ENCODE peak calls at places on chromosomes 7 and 10, in five cellular contexts. J is brain microvascular endothelial cell; D is activated naive CD4-positive, alpha-beta T cell treated with anti-CD3 and anti-CD28 coated beads, Interleukin-2, amount 50 U/mL, for 16 hours; S is hippocampal formation; P is NCI-H460. Y is an unnamed sample.

GRCh38 chr7:30702200-30702599 is 19.9 kb upstream of the CRHR2 start:
- DNase-seq in P (no peak), J (no peak), S (no peak), D (no peak), Y (no peak)

GRCh38 chr10:128400564-128400963 is 274.3 kb upstream of the MKI67 start:
- DNase-seq in S (no peak), P (no peak), J (no peak), D (no peak), Y (no peak)

GRCh38 chr10:124875596-124875995 is 66.3 kb upstream of the ZRANB1 start:
- DNase-seq in S (no peak), J (peak; percentile 27), P (no peak), D (no peak), Y (no peak)

GRCh38 chr10:129772472-129773358 is 191.4 kb downstream of the EBF3 start:
- DNase-seq in P (no peak), D (no peak), J (no peak), S (no peak), Y (no peak)

GRCh38 chr10:46558411-46559185 is 2.1 kb upstream of the GPRIN2 start:
- DNase-seq in J (no peak), P (no peak), S (no peak), D (peak; percentile 9), Y (peak; percentile 47)

GRCh38 chr7:44967571-44968446 is 11.0 kb downstream of the MYO1G start:
- DNase-seq in J (no peak), D (no peak), S (no peak), P (no peak), Y (no peak)

GRCh38 chr7:141754939-141755338 is 9.0 kb upstream of the TAS2R3 start:
- DNase-seq in D (no peak), J (no peak), S (no peak), P (peak; percentile 30), Y (no peak)

GRCh38 chr7:20141666-20142065 is 75.5 kb downstream of the MACC1 start:
- DNase-seq in S (no peak), P (peak; percentile 85), J (peak; percentile 14), D (no peak), Y (no peak)

GRCh38 chr7:135792334-135792733 is 43.7 kb upstream of the FAM180A start:
- DNase-seq in P (no peak), D (no peak), S (no peak), J (no peak), Y (no peak)

GRCh38 chr7:1663243-1663642 is 6.8 kb upstream of the ELFN1 start:
- DNase-seq in J (no peak), D (no peak), S (no peak), P (no peak), Y (no peak)

GRCh38 chr7:148772297-148773089 is 73.8 kb downstream of the CUL1 start:
- DNase-seq in D (peak; percentile 45), S (no peak), J (peak; percentile 94), P (no peak), Y (no peak)

GRCh38 chr10:75209325-75210192 is 1.0 kb upstream of the VDAC2 start:
- DNase-seq in J (peak; percentile 66), D (peak; percentile 81), S (peak; percentile 55), P (peak; percentile 61), Y (no peak)

GRCh38 chr10:3495281-3495680 is 289.7 kb downstream of the KLF6 start:
- DNase-seq in D (no peak), P (no peak), J (no peak), S (no peak), Y (no peak)

GRCh38 chr7:21941570-21942224 is 4.0 kb downstream of the CDCA7L start:
- DNase-seq in P (no peak), S (no peak), J (no peak), D (no peak), Y (no peak)

GRCh38 chr10:97046426-97047072 is 139.2 kb downstream of the SLIT1 start:
- DNase-seq in J (no peak), D (no peak), S (no peak), P (no peak), Y (no peak)

GRCh38 chr7:87110778-87111177 is 41.5 kb upstream of the DMTF1 start:
- DNase-seq in S (no peak), P (peak; percentile 7), D (no peak), J (peak; percentile 75), Y (no peak)

GRCh38 chr10:71286521-71287294 is 32.4 kb upstream of the SLC29A3 start:
- DNase-seq in J (no peak), S (no peak), D (no peak), P (no peak), Y (no peak)

GRCh38 chr7:43838201-43838659 is 31.1 kb downstream of the MRPS24 start:
- DNase-seq in J (no peak), P (no peak), S (no peak), D (no peak), Y (no peak)

GRCh38 chr10:32995751-32996150 is 37.7 kb upstream of the ITGB1 start:
- DNase-seq in J (no peak), S (no peak), D (no peak), P (no peak), Y (no peak)

GRCh38 chr7:155202106-155202871 is 95.4 kb upstream of the INSIG1 start:
- DNase-seq in S (no peak), J (no peak), P (no peak), D (no peak), Y (no peak)

GRCh38 chr7:50068850-50069551 is 24.0 kb downstream of the ZPBP start:
- DNase-seq in D (peak; percentile 23), P (no peak), J (peak; percentile 42), S (peak; percentile 22), Y (no peak)

GRCh38 chr7:19491371-19491770 is 217.5 kb downstream of the POLR1F start:
- DNase-seq in D (no peak), S (no peak), P (no peak), J (no peak), Y (no peak)

GRCh38 chr7:42574693-42575084 is 337.2 kb downstream of the C7orf25 start:
- DNase-seq in P (no peak), S (no peak), D (no peak), J (no peak), Y (no peak)

GRCh38 chr10:35639021-35639521 is 3.0 kb downstream of the FZD8 start:
- DNase-seq in J (no peak), S (no peak), D (no peak), P (no peak), Y (no peak)

GRCh38 chr10:132957981-132958885 is 15.9 kb upstream of the CFAP46 start:
- DNase-seq in S (no peak), P (no peak), J (no peak), D (no peak), Y (no peak)

GRCh38 chr7:34823650-34824258 is 165.7 kb downstream of the NPSR1 start:
- DNase-seq in D (peak; percentile 51), S (peak; percentile 37), P (peak; percentile 61), J (peak; percentile 52), Y (peak; percentile 39)

GRCh38 chr7:50069613-50070012 is 23.4 kb downstream of the ZPBP start:
- DNase-seq in S (peak; percentile 22), J (no peak), P (no peak), D (peak; percentile 33), Y (no peak)

GRCh38 chr10:112958275-112958995 is 8.4 kb downstream of the TCF7L2 start:
- DNase-seq in S (no peak), J (peak; percentile 59), P (no peak), D (no peak), Y (no peak)

GRCh38 chr10:71623098-71623985 is 96.2 kb downstream of the C10orf105 start:
- DNase-seq in P (no peak), S (no peak), J (peak; percentile 26), D (no peak), Y (no peak)

GRCh38 chr10:122494833-122495232 is 33.5 kb downstream of the HTRA1 start:
- DNase-seq in P (no peak), D (no peak), S (no peak), J (peak; percentile 95), Y (no peak)

GRCh38 chr7:25821225-25821624 is 330.8 kb upstream of the NFE2L3 start:
- DNase-seq in D (no peak), S (no peak), P (no peak), J (no peak), Y (no peak)

GRCh38 chr7:30001953-30002352 is 12.4 kb upstream of the SCRN1 start:
- DNase-seq in J (no peak), P (no peak), D (no peak), S (no peak), Y (no peak)

GRCh38 chr10:62744136-62744535 is 60.4 kb upstream of the ADO start:
- DNase-seq in S (no peak), D (no peak), J (peak; percentile 26), P (no peak), Y (no peak)

GRCh38 chr10:88938938-88939337 is 13.6 kb downstream of the ACTA2 start:
- DNase-seq in S (no peak), D (no peak), J (no peak), P (no peak), Y (no peak)

GRCh38 chr10:50216894-50217293 is 34.4 kb downstream of the ASAH2 start:
- DNase-seq in S (no peak), D (no peak), P (no peak), J (peak; percentile 17), Y (no peak)

GRCh38 chr10:13993634-13994033 is 337.1 kb downstream of the FRMD4A start:
- DNase-seq in J (no peak), P (no peak), S (no peak), D (no peak), Y (no peak)

GRCh38 chr10:133061296-133062038 is 26.3 kb upstream of the ADGRA1 start:
- DNase-seq in J (no peak), D (no peak), P (no peak), S (no peak), Y (no peak)

GRCh38 chr10:82310839-82311238 is 435.8 kb downstream of the NRG3 start:
- DNase-seq in D (no peak), J (no peak), S (no peak), P (no peak), Y (no peak)

Y was measured in stimulated activated effector memory CD8-positive, alpha-beta T cell treated with anti-CD3 and anti-CD28 coated beads, Interleukin-12 subunit alpha, Interleukin-12 subunit beta, amount 100 ng/mL, for 72 hours.